ENCODE peak calls at places on chromosomes 13 and 19, in six cellular contexts. P is effector memory CD4-positive, alpha-beta T cell; W is skeletal muscle cell; Y is CD4-positive, CD25-positive, alpha-beta regulatory T cell; K is psoas muscle; D is colonic mucosa. Q is an unnamed sample.

GRCh38 chr19:17376935-17377600 is at the start of gene PLVAP:
- DNase-seq in P (no peak), W (no peak), Y (no peak), K (no peak), D (no peak), Q (no peak)

GRCh38 chr19:5585461-5586299 is 17.9 kb upstream of the TINCR start:
- DNase-seq in P (peak; percentile 19), W (no peak), Y (no peak), K (peak; percentile 68), D (no peak), Q (no peak)

GRCh38 chr13:20188649-20189553 is 3.8 kb downstream of the GJB2 start:
- DNase-seq in P (no peak), W (no peak), Y (no peak), K (no peak), D (peak; percentile 39), Q (peak; percentile 64)

GRCh38 chr19:459724-460511 is 915 bp downstream of the SHC2 start:
- DNase-seq in P (no peak), W (no peak), Y (no peak), K (peak; percentile 79), D (peak; percentile 56), Q (peak; percentile 57)

GRCh38 chr19:54448037-54448773 is 794 bp upstream of the LENG8 start:
- DNase-seq in P (peak; percentile 23), W (no peak), Y (peak; percentile 21), K (peak; percentile 79), D (peak; percentile 60), Q (peak; percentile 70)

GRCh38 chr19:28234637-28235036 is 978.3 kb downstream of the UQCRFS1 start:
- DNase-seq in P (no peak), W (no peak), Y (no peak), K (no peak), D (no peak), Q (no peak)

GRCh38 chr13:113062691-113063090 is 42.9 kb upstream of the F7 start:
- DNase-seq in P (no peak), W (no peak), Y (no peak), K (peak; percentile 2), D (no peak), Q (no peak)

GRCh38 chr19:21607453-21607852 is 102.1 kb downstream of the ZNF429 start:
- DNase-seq in P (no peak), W (no peak), Y (no peak), K (no peak), D (no peak), Q (no peak)

GRCh38 chr13:31201341-31202024 is 1.7 kb downstream of the B3GLCT start:
- DNase-seq in P (no peak), W (peak; percentile 53), Y (no peak), K (no peak), D (no peak), Q (no peak)

GRCh38 chr19:3250675-3251074 is 26.2 kb downstream of the CELF5 start:
- DNase-seq in P (no peak), W (no peak), Y (no peak), K (no peak), D (peak; percentile 30), Q (peak; percentile 49)

GRCh38 chr13:40779049-40779448 is 8.1 kb upstream of the MRPS31 start:
- DNase-seq in P (no peak), W (no peak), Y (no peak), K (no peak), D (no peak), Q (no peak)

GRCh38 chr19:6730153-6730804 is 7.1 kb downstream of the GPR108 start:
- DNase-seq in P (no peak), W (no peak), Y (peak; percentile 29), K (peak; percentile 70), D (peak; percentile 97), Q (peak; percentile 98)

GRCh38 chr13:105721056-105721455 is 814.4 kb downstream of the EFNB2 start:
- DNase-seq in P (no peak), W (peak; percentile 41), Y (no peak), K (no peak), D (no peak), Q (no peak)

GRCh38 chr13:34842466-34842865 is 99.6 kb upstream of the NBEA start:
- DNase-seq in P (no peak), W (no peak), Y (no peak), K (no peak), D (no peak), Q (no peak)

GRCh38 chr13:32314271-32314967 is 744 bp downstream of the ZAR1L start:
- DNase-seq in P (no peak), W (no peak), Y (no peak), K (peak; percentile 57), D (peak; percentile 29), Q (peak; percentile 50)

GRCh38 chr13:59531571-59532091 is 632.1 kb downstream of the DIAPH3 start:
- DNase-seq in P (no peak), W (peak; percentile 56), Y (no peak), K (peak; percentile 73), D (peak; percentile 64), Q (peak; percentile 37)

GRCh38 chr13:110454956-110455355 is 106.6 kb downstream of the RAB20 start:
- DNase-seq in P (no peak), W (no peak), Y (no peak), K (peak; percentile 46), D (no peak), Q (no peak)

DNA sequence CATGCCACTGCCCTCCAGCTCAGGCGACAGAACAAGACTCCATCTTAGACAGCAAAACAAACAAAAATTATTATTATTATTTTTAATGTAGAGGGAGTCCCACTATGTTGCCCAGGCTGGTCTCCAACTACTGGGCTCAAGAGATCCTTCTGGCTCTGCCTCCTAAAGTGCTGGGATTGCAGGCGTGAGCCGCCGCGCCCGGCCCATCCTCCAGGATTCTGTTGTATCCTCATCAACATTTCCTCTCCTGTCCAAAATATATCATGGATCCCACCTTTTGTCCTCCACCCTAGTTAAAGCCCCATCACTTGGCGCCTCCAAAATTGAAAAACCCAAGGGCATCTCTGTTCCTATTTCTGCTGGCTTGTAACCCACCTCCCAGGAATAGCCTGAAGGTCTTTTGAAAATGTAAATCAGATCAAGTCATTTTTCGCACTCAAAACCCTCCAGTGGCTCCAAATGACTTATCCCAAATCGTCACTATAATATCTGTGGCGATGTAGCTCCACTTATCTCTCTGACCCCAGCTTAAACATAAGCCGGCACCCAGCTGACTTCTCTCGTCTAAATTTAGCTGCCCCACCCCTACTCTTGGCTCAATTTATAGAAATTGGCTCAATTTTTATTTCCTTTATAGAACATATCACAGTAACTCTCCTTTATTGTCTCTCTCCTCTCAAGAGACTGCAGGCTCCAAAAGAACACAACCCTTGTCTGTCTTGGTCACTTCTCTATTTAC is 1.1 kb downstream of the ZNF784 start:
- DNase-seq in P (no peak), W (no peak), Y (no peak), K (no peak), D (no peak), Q (no peak)
- H3K4me3 ChIP-seq in P (no peak overlapping the region), W (no peak overlapping the region), Y (no peak overlapping the region), K (peak overlapping the region; percentile 65), D (no peak overlapping the region), Q (no peak overlapping the region)

GRCh38 chr19:46789371-46789770 is 977 bp upstream of the SLC1A5 start:
- DNase-seq in P (no peak), W (no peak), Y (no peak), K (no peak), D (no peak), Q (no peak)
- H3K4me3 ChIP-seq in P (no peak overlapping the region), W (no peak overlapping the region), Y (no peak overlapping the region), K (no peak overlapping the region), D (no peak overlapping the region), Q (no peak overlapping the region)

DNA sequence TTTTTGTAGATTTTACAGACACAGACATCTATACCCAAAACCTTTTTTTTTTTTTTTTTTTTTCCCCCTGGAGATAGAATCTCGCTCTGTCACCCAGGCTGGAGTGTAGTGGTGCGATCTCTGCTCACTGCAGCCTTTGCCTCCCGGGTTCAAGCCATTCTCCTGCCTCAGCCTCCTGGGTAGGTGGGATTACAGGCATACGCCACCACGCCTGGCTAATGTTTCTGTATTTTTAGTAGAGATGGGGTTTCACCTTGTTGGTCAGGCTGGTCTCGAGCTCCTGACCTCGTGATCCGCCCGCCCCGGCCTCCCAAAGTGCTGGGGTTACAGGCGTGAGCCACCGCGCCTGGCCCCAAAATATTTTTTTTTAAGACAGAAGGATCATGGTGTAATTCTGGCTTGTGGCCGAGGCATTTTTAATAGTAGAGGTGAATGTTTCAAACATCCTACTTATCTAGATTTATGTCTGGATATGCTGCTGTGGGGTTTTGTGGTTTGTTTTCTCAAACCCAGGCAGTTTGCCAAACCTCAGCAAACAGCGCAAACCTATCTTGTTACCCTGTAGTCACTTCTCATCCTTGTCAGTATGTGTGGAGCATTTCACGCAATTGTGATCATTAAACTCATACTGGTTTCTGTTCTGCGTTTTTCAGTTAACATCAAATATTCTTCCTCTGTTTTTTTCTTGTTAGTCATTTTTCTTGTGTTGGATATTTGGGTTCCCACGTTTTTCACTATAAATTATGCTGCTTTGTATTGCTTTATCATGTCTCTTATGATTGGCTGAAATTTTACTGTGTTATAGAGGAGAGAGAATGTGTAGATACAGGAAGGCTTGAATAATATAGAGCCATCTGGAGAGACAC is 36.2 kb upstream of the GARRE1 start:
- DNase-seq in P (peak; percentile 69), W (peak; percentile 95), Y (peak; percentile 34), K (no peak), D (peak; percentile 45), Q (no peak)
- H3K4me3 ChIP-seq in P (no peak overlapping the region), W (no peak overlapping the region), Y (peak overlapping the region; percentile 1), K (no peak overlapping the region), D (no peak overlapping the region), Q (no peak overlapping the region)

DNA sequence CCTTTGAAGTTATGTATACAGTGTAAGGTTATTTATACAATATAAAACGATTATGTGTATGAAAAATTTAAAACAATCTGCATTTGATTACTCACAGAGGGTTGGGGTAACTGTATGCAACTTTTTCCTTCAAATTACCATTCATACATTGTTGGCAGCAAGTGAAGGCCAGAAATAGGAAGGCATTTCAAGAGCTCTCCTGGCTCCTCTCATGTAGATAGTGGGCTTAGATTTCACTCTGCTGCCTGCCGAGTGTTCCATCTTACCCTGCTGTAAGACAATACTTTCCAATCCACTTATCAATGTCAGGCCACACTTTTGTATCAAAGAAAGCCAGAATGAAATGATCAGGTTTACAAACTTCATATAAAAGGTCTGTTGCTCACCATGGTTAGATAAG is 245.2 kb downstream of the DNAJC15 start:
- DNase-seq in P (no peak), W (no peak), Y (no peak), K (no peak), D (no peak), Q (no peak)
- H3K4me3 ChIP-seq in P (no peak overlapping the region), W (no peak overlapping the region), Y (no peak overlapping the region), K (no peak overlapping the region), D (no peak overlapping the region), Q (no peak overlapping the region)

GRCh38 chr19:33621065-33621785 is 528 bp upstream of the CHST8 start:
- DNase-seq in P (no peak), W (no peak), Y (no peak), K (no peak), D (no peak), Q (no peak)

GRCh38 chr19:33620611-33621010 is 1.1 kb upstream of the CHST8 start:
- DNase-seq in P (no peak), W (no peak), Y (no peak), K (no peak), D (no peak), Q (no peak)

GRCh38 chr19:33621811-33622504 is at the start of gene CHST8:
- DNase-seq in P (no peak), W (no peak), Y (no peak), K (peak; percentile 62), D (peak; percentile 47), Q (peak; percentile 52)

GRCh38 chr19:33622809-33623511 is 1.2 kb downstream of the CHST8 start:
- DNase-seq in P (no peak), W (no peak), Y (no peak), K (no peak), D (no peak), Q (no peak)

DNA sequence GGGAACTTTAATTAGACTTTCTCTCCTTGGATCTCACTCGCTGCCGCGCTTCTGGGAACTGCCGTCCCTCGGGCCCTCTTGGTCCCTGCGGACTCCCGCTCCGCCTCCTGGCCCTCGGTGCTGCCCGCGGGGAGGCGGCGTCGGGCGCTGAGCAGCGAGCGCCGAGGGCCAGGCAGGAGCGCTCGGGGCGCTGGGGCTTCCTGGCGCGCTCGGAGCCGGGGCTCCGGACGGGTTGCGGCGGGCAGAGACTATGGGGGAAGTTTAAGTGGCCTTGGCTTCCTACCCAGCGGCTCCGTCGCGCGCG is 704 bp downstream of the CHST8 start:
- DNase-seq in P (no peak), W (no peak), Y (no peak), K (no peak), D (no peak), Q (no peak)
- H3K4me3 ChIP-seq in P (no peak overlapping the region), W (peak overlapping the region; percentile 29), Y (no peak overlapping the region), K (peak overlapping the region; percentile 65), D (peak overlapping the region; percentile 39), Q (no peak overlapping the region)